ENCODE peak calls at places on chromosomes 11 and 22, in eight cellular contexts. F is fibroblast of pulmonary artery; E is NAMALWA; X is stimulated activated CD4-positive, alpha-beta T cell treated with anti-CD3 and anti-CD28 coated beads, Interleukin-12 subunit alpha, Interleukin-12 subunit beta, amount 100 ng/mL, for 4 hours; N is dorsolateral prefrontal cortex; W is T-cell; C is fibroblast of lung; G is H1. M is an unnamed sample.

GRCh38 chr11:76194872-76195668 is 11.2 kb downstream of the WNT11 start:
- DNase-seq in F (peak), E (no peak), X (no peak), N (no peak), W (no peak), C (no peak), G (no peak), M (no peak)

GRCh38 chr11:62479631-62480201 is 60.9 kb downstream of the SCGB1A1 start:
- DNase-seq in F (no peak), E (no peak), X (no peak), N (no peak), W (no peak), C (no peak), G (no peak), M (no peak)

GRCh38 chr11:9092846-9093778 is 1.7 kb upstream of the SCUBE2 start:
- DNase-seq in F (peak), E (peak), X (no peak), N (no peak), W (no peak), C (no peak), G (no peak), M (no peak)

GRCh38 chr22:42889290-42889689 is 32.2 kb upstream of the ARFGAP3 start:
- DNase-seq in F (no peak), E (no peak), X (no peak), N (no peak), W (no peak), C (no peak), G (no peak), M (no peak)

GRCh38 chr11:14980854-14981253 is 8.7 kb upstream of the CALCA start:
- DNase-seq in F (peak), E (no peak), X (no peak), N (no peak), W (no peak), C (peak), G (no peak), M (peak)

GRCh38 chr11:62266558-62266957 is 3.4 kb upstream of the SCGB2A2 start:
- DNase-seq in F (peak), E (no peak), X (no peak), N (no peak), W (no peak), C (peak), G (no peak), M (peak)

GRCh38 chr11:64553554-64554201 is 37.3 kb upstream of the SLC22A12 start:
- DNase-seq in F (peak), E (peak), X (peak), N (peak), W (peak), C (peak), G (peak), M (peak)

GRCh38 chr11:15625691-15626090 is 511.0 kb downstream of the INSC start:
- DNase-seq in F (peak), E (no peak), X (no peak), N (no peak), W (no peak), C (no peak), G (no peak), M (no peak)

GRCh38 chr11:57432714-57433163 is 5.8 kb upstream of the SLC43A3 start:
- DNase-seq in F (peak), E (no peak), X (no peak), N (no peak), W (no peak), C (peak), G (no peak), M (peak)

M was measured in IMR-90.